ENCODE peak calls at places on chromosomes 12 and 14, in nine cellular contexts. P is IMR-90; D is activated CD4-positive, alpha-beta T cell treated with anti-CD3 and anti-CD28 coated beads, Interleukin-2, amount 50 U/mL, for 4 hours; B is NCI-H748 treated with DMSO at 0.1 percent for 48 hours; L is Right ventricle myocardium superior; Q is GM12865; O is sciatic nerve; S is RWPE1; X is H54. R is an unnamed sample.

GRCh38 chr14:34302654-34303053 is 159.4 kb downstream of the SPTSSA start:
- DNase-seq in P (no peak), D (no peak), B (no peak), L (no peak), Q (no peak), O (no peak), S (no peak), X (no peak), R (no peak)

GRCh38 chr14:51573607-51574006 is 78.1 kb upstream of the FRMD6 start:
- DNase-seq in P (no peak), D (no peak), B (no peak), L (no peak), Q (peak), O (no peak), S (no peak), X (no peak), R (no peak)

GRCh38 chr12:8493084-8493483 is 20.2 kb upstream of the CLEC4D start:
- DNase-seq in P (no peak), D (peak), B (no peak), L (no peak), Q (peak), O (no peak), S (no peak), X (no peak), R (no peak)

GRCh38 chr12:38056701-38057689 is 259.6 kb upstream of the ALG10B start:
- DNase-seq in P (no peak), D (no peak), B (no peak), L (no peak), Q (no peak), O (no peak), S (peak), X (no peak), R (no peak)

GRCh38 chr12:108633081-108633533 is 587 bp downstream of the SELPLG start:
- DNase-seq in P (no peak), D (no peak), B (no peak), L (no peak), Q (no peak), O (peak), S (no peak), X (no peak), R (no peak)

GRCh38 chr12:111858186-111858585 is 16.2 kb downstream of the MAPKAPK5 start:
- DNase-seq in P (no peak), D (no peak), B (no peak), L (no peak), Q (no peak), O (no peak), S (no peak), X (no peak), R (no peak)

GRCh38 chr14:100078997-100079561 is 13.9 kb downstream of the EVL start:
- DNase-seq in P (peak), D (peak), B (no peak), L (no peak), Q (peak), O (no peak), S (no peak), X (peak), R (peak)

GRCh38 chr14:103372552-103373304 is 12.5 kb upstream of the MARK3 start:
- DNase-seq in P (peak), D (no peak), B (no peak), L (no peak), Q (no peak), O (peak), S (peak), X (peak), R (no peak)

GRCh38 chr12:76033116-76034001 is 1.8 kb upstream of the PHLDA1 start:
- DNase-seq in P (peak), D (no peak), B (no peak), L (no peak), Q (no peak), O (no peak), S (peak), X (no peak), R (no peak)

GRCh38 chr12:4894019-4894418 is 15.7 kb upstream of the KCNA1 start:
- DNase-seq in P (no peak), D (no peak), B (no peak), L (no peak), Q (no peak), O (no peak), S (no peak), X (no peak), R (no peak)

GRCh38 chr14:89540009-89540829 is 123.2 kb upstream of the FOXN3 start:
- DNase-seq in P (peak), D (no peak), B (no peak), L (no peak), Q (no peak), O (no peak), S (no peak), X (no peak), R (no peak)